ENCODE peak calls at places on chromosomes 3 and 15, in five cellular contexts. F is NCI-H345; L is Caco-2; M is substantia nigra; S is activated CD8-positive, alpha-beta memory T cell treated with anti-CD3 and anti-CD28 coated beads for 1 hour. K is an unnamed sample.
A peak's percentile ranks its signal among the peaks of the same experiment; 100 is the strongest.

GRCh38 chr15:49187537-49188245 is 17.6 kb downstream of the GALK2 start:
- DNase-seq in F (no peak), S (no peak), M (no peak), L (no peak), K (no peak)

GRCh38 chr15:70762469-70763119 is 764 bp downstream of the UACA start:
- DNase-seq in F (no peak), M (peak; percentile 28), L (peak; percentile 51), S (peak; percentile 2), K (no peak)

GRCh38 chr15:38996111-38996541 is 431.5 kb upstream of the RASGRP1 start:
- DNase-seq in L (no peak), M (no peak), F (no peak), S (no peak), K (no peak)

GRCh38 chr3:42476225-42477160 is 25.9 kb upstream of the VIPR1 start:
- DNase-seq in F (no peak), L (no peak), S (no peak), M (no peak), K (no peak)

GRCh38 chr3:31198890-31199289 is 304.4 kb upstream of the GADL1 start:
- DNase-seq in M (no peak), S (no peak), F (no peak), L (no peak), K (no peak)

GRCh38 chr15:42707068-42707467 is 29.9 kb downstream of the CDAN1 start:
- DNase-seq in L (no peak), S (no peak), F (no peak), M (no peak), K (no peak)

GRCh38 chr3:177960722-177961121 is 575.5 kb upstream of the KCNMB2 start:
- DNase-seq in L (no peak), F (no peak), M (no peak), S (no peak), K (no peak)

GRCh38 chr15:70387086-70387485 is 289.4 kb upstream of the TLE3 start:
- DNase-seq in M (no peak), F (no peak), L (no peak), S (no peak), K (no peak)

GRCh38 chr3:96449803-96450202 is 364.6 kb upstream of the EPHA6 start:
- DNase-seq in F (peak; percentile 51), L (no peak), S (no peak), M (no peak), K (no peak)

GRCh38 chr3:156497326-156497725 is 57.6 kb downstream of the SSR3 start:
- DNase-seq in S (no peak), L (no peak), F (no peak), M (no peak), K (no peak)

K was measured in GM12865.